ENCODE peak calls at places on chromosomes 11 and 22, in four cellular contexts. One of them, this sample, is unnamed.

GRCh38 chr11:44564198-44564597 is 1.3 kb upstream of the CD82 start:
- DNase-seq in germinal center: no peak
- DNase-seq in stimulated activated CD8-positive, alpha-beta memory T cell treated with anti-CD3 and anti-CD28 coated beads, Interleukin-15, amount 100 ng/mL, for 48 hours: no peak
- DNase-seq in body of pancreas: peak
- DNase-seq in this sample: no peak

GRCh38 chr22:41833369-41834004 is 582 bp downstream of the SREBF2 start:
- DNase-seq in stimulated activated CD8-positive, alpha-beta memory T cell treated with anti-CD3 and anti-CD28 coated beads, Interleukin-15, amount 100 ng/mL, for 48 hours: peak
- DNase-seq in germinal center: peak
- DNase-seq in body of pancreas: peak
- DNase-seq in this sample: peak

GRCh38 chr11:126378763-126379162 is 23.3 kb downstream of the ST3GAL4 start:
- DNase-seq in germinal center: no peak
- DNase-seq in body of pancreas: no peak
- DNase-seq in stimulated activated CD8-positive, alpha-beta memory T cell treated with anti-CD3 and anti-CD28 coated beads, Interleukin-15, amount 100 ng/mL, for 48 hours: no peak
- DNase-seq in this sample: no peak

GRCh38 chr11:91160661-91161060 is 937.8 kb upstream of the CHORDC1 start:
- DNase-seq in germinal center: no peak
- DNase-seq in stimulated activated CD8-positive, alpha-beta memory T cell treated with anti-CD3 and anti-CD28 coated beads, Interleukin-15, amount 100 ng/mL, for 48 hours: no peak
- DNase-seq in body of pancreas: no peak
- DNase-seq in this sample: no peak

GRCh38 chr11:65487467-65488272 is 11.2 kb upstream of the MALAT1 start:
- DNase-seq in stimulated activated CD8-positive, alpha-beta memory T cell treated with anti-CD3 and anti-CD28 coated beads, Interleukin-15, amount 100 ng/mL, for 48 hours: no peak
- DNase-seq in germinal center: peak
- DNase-seq in body of pancreas: peak
- DNase-seq in this sample: peak

GRCh38 chr11:118922745-118923627 is 2.7 kb downstream of the BCL9L start:
- DNase-seq in body of pancreas: no peak
- DNase-seq in stimulated activated CD8-positive, alpha-beta memory T cell treated with anti-CD3 and anti-CD28 coated beads, Interleukin-15, amount 100 ng/mL, for 48 hours: no peak
- DNase-seq in germinal center: no peak
- DNase-seq in this sample: peak

GRCh38 chr11:70627219-70627618 is 228.9 kb downstream of the CTTN start:
- DNase-seq in body of pancreas: no peak
- DNase-seq in stimulated activated CD8-positive, alpha-beta memory T cell treated with anti-CD3 and anti-CD28 coated beads, Interleukin-15, amount 100 ng/mL, for 48 hours: no peak
- DNase-seq in germinal center: no peak
- DNase-seq in this sample: no peak

GRCh38 chr11:47433991-47434786 is 8.0 kb upstream of the PSMC3 start:
- DNase-seq in germinal center: no peak
- DNase-seq in stimulated activated CD8-positive, alpha-beta memory T cell treated with anti-CD3 and anti-CD28 coated beads, Interleukin-15, amount 100 ng/mL, for 48 hours: no peak
- DNase-seq in body of pancreas: peak
- DNase-seq in this sample: no peak

GRCh38 chr11:32316232-32316631 is 119.1 kb downstream of the WT1 start:
- DNase-seq in body of pancreas: no peak
- DNase-seq in stimulated activated CD8-positive, alpha-beta memory T cell treated with anti-CD3 and anti-CD28 coated beads, Interleukin-15, amount 100 ng/mL, for 48 hours: no peak
- DNase-seq in germinal center: no peak
- DNase-seq in this sample: no peak

GRCh38 chr22:41951898-41952474 is at the start of gene SMIM45:
- DNase-seq in stimulated activated CD8-positive, alpha-beta memory T cell treated with anti-CD3 and anti-CD28 coated beads, Interleukin-15, amount 100 ng/mL, for 48 hours: no peak
- DNase-seq in body of pancreas: no peak
- DNase-seq in germinal center: peak
- DNase-seq in this sample: peak

GRCh38 chr11:36478700-36479329 is 31.3 kb downstream of the TRAF6 start:
- DNase-seq in stimulated activated CD8-positive, alpha-beta memory T cell treated with anti-CD3 and anti-CD28 coated beads, Interleukin-15, amount 100 ng/mL, for 48 hours: no peak
- DNase-seq in germinal center: no peak
- DNase-seq in body of pancreas: no peak
- DNase-seq in this sample: no peak

GRCh38 chr22:44600386-44600785 is 101.6 kb upstream of the PRR5 start:
- DNase-seq in body of pancreas: no peak
- DNase-seq in germinal center: no peak
- DNase-seq in stimulated activated CD8-positive, alpha-beta memory T cell treated with anti-CD3 and anti-CD28 coated beads, Interleukin-15, amount 100 ng/mL, for 48 hours: no peak
- DNase-seq in this sample: no peak

GRCh38 chr11:32210601-32211000 is 119.7 kb downstream of the RCN1 start:
- DNase-seq in germinal center: no peak
- DNase-seq in body of pancreas: no peak
- DNase-seq in stimulated activated CD8-positive, alpha-beta memory T cell treated with anti-CD3 and anti-CD28 coated beads, Interleukin-15, amount 100 ng/mL, for 48 hours: no peak
- DNase-seq in this sample: no peak

GRCh38 chr11:93348931-93349330 is 18.4 kb downstream of the DEUP1 start:
- DNase-seq in germinal center: no peak
- DNase-seq in stimulated activated CD8-positive, alpha-beta memory T cell treated with anti-CD3 and anti-CD28 coated beads, Interleukin-15, amount 100 ng/mL, for 48 hours: no peak
- DNase-seq in body of pancreas: no peak
- DNase-seq in this sample: no peak

GRCh38 chr11:44623321-44623715 is 57.9 kb downstream of the CD82 start:
- DNase-seq in body of pancreas: no peak
- DNase-seq in germinal center: peak
- DNase-seq in stimulated activated CD8-positive, alpha-beta memory T cell treated with anti-CD3 and anti-CD28 coated beads, Interleukin-15, amount 100 ng/mL, for 48 hours: no peak
- DNase-seq in this sample: peak

GRCh38 chr11:67352546-67353316 is 615 bp downstream of the POLD4 start:
- DNase-seq in stimulated activated CD8-positive, alpha-beta memory T cell treated with anti-CD3 and anti-CD28 coated beads, Interleukin-15, amount 100 ng/mL, for 48 hours: peak
- DNase-seq in body of pancreas: no peak
- DNase-seq in germinal center: peak
- DNase-seq in this sample: peak

GRCh38 chr22:29257751-29258181 is 10.0 kb downstream of the RHBDD3 start:
- DNase-seq in body of pancreas: peak
- DNase-seq in germinal center: no peak
- DNase-seq in stimulated activated CD8-positive, alpha-beta memory T cell treated with anti-CD3 and anti-CD28 coated beads, Interleukin-15, amount 100 ng/mL, for 48 hours: no peak
- DNase-seq in this sample: no peak

GRCh38 chr11:5666396-5666780 is 18.5 kb downstream of the TRIM5 start:
- DNase-seq in stimulated activated CD8-positive, alpha-beta memory T cell treated with anti-CD3 and anti-CD28 coated beads, Interleukin-15, amount 100 ng/mL, for 48 hours: no peak
- DNase-seq in body of pancreas: no peak
- DNase-seq in germinal center: no peak
- DNase-seq in this sample: no peak

GRCh38 chr11:36048496-36049247 is 104.8 kb downstream of the LDLRAD3 start:
- DNase-seq in stimulated activated CD8-positive, alpha-beta memory T cell treated with anti-CD3 and anti-CD28 coated beads, Interleukin-15, amount 100 ng/mL, for 48 hours: no peak
- DNase-seq in germinal center: no peak
- DNase-seq in body of pancreas: no peak
- DNase-seq in this sample: no peak

GRCh38 chr11:62236187-62236586 is 5.9 kb upstream of the SCGB1D2 start:
- DNase-seq in body of pancreas: no peak
- DNase-seq in germinal center: no peak
- DNase-seq in stimulated activated CD8-positive, alpha-beta memory T cell treated with anti-CD3 and anti-CD28 coated beads, Interleukin-15, amount 100 ng/mL, for 48 hours: no peak
- DNase-seq in this sample: no peak

GRCh38 chr11:110366234-110366633 is 63.5 kb upstream of the FDX1 start:
- DNase-seq in stimulated activated CD8-positive, alpha-beta memory T cell treated with anti-CD3 and anti-CD28 coated beads, Interleukin-15, amount 100 ng/mL, for 48 hours: no peak
- DNase-seq in germinal center: no peak
- DNase-seq in body of pancreas: peak
- DNase-seq in this sample: no peak

GRCh38 chr11:130155106-130155505 is 4.5 kb upstream of the ST14 start:
- DNase-seq in germinal center: no peak
- DNase-seq in stimulated activated CD8-positive, alpha-beta memory T cell treated with anti-CD3 and anti-CD28 coated beads, Interleukin-15, amount 100 ng/mL, for 48 hours: no peak
- DNase-seq in body of pancreas: no peak
- DNase-seq in this sample: no peak